ENCODE peak calls at places on chromosomes 11 and 22, in eight cellular contexts. One of them, this sample, is unnamed.

GRCh38 chr11:112847568-112847967 is 113.7 kb upstream of the NCAM1 start:
- DNase-seq in activated naive CD4-positive, alpha-beta T cell treated with Interleukin-2 at 50 U/mL for 16 hours: no peak
- DNase-seq in Daoy: no peak
- DNase-seq in NCI-H2171: no peak
- DNase-seq in choroid plexus epithelial cell: no peak
- DNase-seq in ELF-1: no peak
- DNase-seq in adipocyte: no peak
- DNase-seq in lung: no peak
- DNase-seq in this sample: no peak

GRCh38 chr11:74686792-74687191 is 44.4 kb downstream of the CHRDL2 start:
- DNase-seq in NCI-H2171: no peak
- DNase-seq in activated naive CD4-positive, alpha-beta T cell treated with Interleukin-2 at 50 U/mL for 16 hours: no peak
- DNase-seq in lung: no peak
- DNase-seq in adipocyte: no peak
- DNase-seq in Daoy: peak
- DNase-seq in choroid plexus epithelial cell: peak
- DNase-seq in ELF-1: no peak
- DNase-seq in this sample: no peak

GRCh38 chr11:64225608-64226506 is at the start of the genes NUDT22 and TRPT1:
- DNase-seq in Daoy: peak
- DNase-seq in choroid plexus epithelial cell: peak
- DNase-seq in adipocyte: peak
- DNase-seq in NCI-H2171: peak
- DNase-seq in ELF-1: peak
- DNase-seq in activated naive CD4-positive, alpha-beta T cell treated with Interleukin-2 at 50 U/mL for 16 hours: peak
- DNase-seq in lung: peak
- DNase-seq in this sample: peak

GRCh38 chr22:49437356-49437755 is 390.3 kb downstream of the BRD1 start:
- DNase-seq in NCI-H2171: no peak
- DNase-seq in lung: no peak
- DNase-seq in adipocyte: no peak
- DNase-seq in Daoy: no peak
- DNase-seq in activated naive CD4-positive, alpha-beta T cell treated with Interleukin-2 at 50 U/mL for 16 hours: no peak
- DNase-seq in ELF-1: no peak
- DNase-seq in choroid plexus epithelial cell: no peak
- DNase-seq in this sample: no peak

GRCh38 chr11:57087966-57088365 is 93.8 kb upstream of the LRRC55 start:
- DNase-seq in lung: no peak
- DNase-seq in adipocyte: no peak
- DNase-seq in Daoy: no peak
- DNase-seq in NCI-H2171: no peak
- DNase-seq in ELF-1: no peak
- DNase-seq in choroid plexus epithelial cell: no peak
- DNase-seq in activated naive CD4-positive, alpha-beta T cell treated with Interleukin-2 at 50 U/mL for 16 hours: no peak
- DNase-seq in this sample: no peak

GRCh38 chr11:30210357-30210756 is 20.5 kb upstream of the FSHB start:
- DNase-seq in choroid plexus epithelial cell: no peak
- DNase-seq in NCI-H2171: no peak
- DNase-seq in adipocyte: no peak
- DNase-seq in ELF-1: peak
- DNase-seq in Daoy: no peak
- DNase-seq in lung: no peak
- DNase-seq in activated naive CD4-positive, alpha-beta T cell treated with Interleukin-2 at 50 U/mL for 16 hours: no peak
- DNase-seq in this sample: no peak

GRCh38 chr11:73469401-73469800 is 93.2 kb downstream of the RELT start:
- DNase-seq in NCI-H2171: no peak
- DNase-seq in activated naive CD4-positive, alpha-beta T cell treated with Interleukin-2 at 50 U/mL for 16 hours: no peak
- DNase-seq in choroid plexus epithelial cell: peak
- DNase-seq in lung: no peak
- DNase-seq in Daoy: no peak
- DNase-seq in ELF-1: no peak
- DNase-seq in adipocyte: peak
- DNase-seq in this sample: no peak

GRCh38 chr22:41405588-41405987 is 23.8 kb downstream of the TEF start:
- DNase-seq in adipocyte: no peak
- DNase-seq in activated naive CD4-positive, alpha-beta T cell treated with Interleukin-2 at 50 U/mL for 16 hours: peak
- DNase-seq in lung: no peak
- DNase-seq in Daoy: no peak
- DNase-seq in NCI-H2171: no peak
- DNase-seq in ELF-1: no peak
- DNase-seq in choroid plexus epithelial cell: no peak
- DNase-seq in this sample: no peak

GRCh38 chr11:75801362-75802021 is 13.5 kb upstream of the UVRAG start:
- DNase-seq in ELF-1: no peak
- DNase-seq in adipocyte: no peak
- DNase-seq in Daoy: no peak
- DNase-seq in choroid plexus epithelial cell: no peak
- DNase-seq in lung: no peak
- DNase-seq in NCI-H2171: no peak
- DNase-seq in activated naive CD4-positive, alpha-beta T cell treated with Interleukin-2 at 50 U/mL for 16 hours: no peak
- DNase-seq in this sample: no peak

This sample was measured in suprapubic skin.